ENCODE peak calls at places on chromosome 15, in four cellular contexts. C is breast epithelium, S is fibroblast of lung, K is ovary. V is an unnamed sample.

GRCh38 chr15:32641517-32642059 is at the start of gene SCG5:
- DNase-seq in S (peak), C (no peak), K (no peak), V (no peak)

GRCh38 chr15:72368895-72369294 is 6.9 kb downstream of the HEXA start:
- DNase-seq in C (no peak), S (no peak), K (no peak), V (no peak)

GRCh38 chr15:75354454-75354853 is 7.6 kb downstream of the NEIL1 start:
- DNase-seq in C (no peak), S (no peak), K (no peak), V (no peak)

GRCh38 chr15:72473670-72474465 is at the start of gene ARIH1:
- DNase-seq in S (peak), K (peak), C (peak), V (peak)

GRCh38 chr15:66862111-66862815 is 160.2 kb downstream of the SMAD6 start:
- DNase-seq in S (no peak), C (peak), K (no peak), V (no peak)

GRCh38 chr15:69074843-69075224 is 60.3 kb downstream of the NOX5 start:
- DNase-seq in S (peak), K (no peak), C (no peak), V (no peak)

GRCh38 chr15:31346367-31347066 is 19.9 kb downstream of the KLF13 start:
- DNase-seq in C (no peak), K (no peak), S (no peak), V (no peak)

GRCh38 chr15:80485370-80486164 is 81.4 kb downstream of the ARNT2 start:
- DNase-seq in K (no peak), C (no peak), S (no peak), V (no peak)

GRCh38 chr15:75431682-75432081 is 19.8 kb downstream of the SIN3A start:
- DNase-seq in K (no peak), C (no peak), S (no peak), V (no peak)

GRCh38 chr15:65343374-65343981 is 34.3 kb downstream of the IGDCC3 start:
- DNase-seq in S (no peak), C (no peak), K (no peak), V (no peak)

GRCh38 chr15:31051646-31052045 is 49.9 kb downstream of the TRPM1 start:
- DNase-seq in K (no peak), C (no peak), S (no peak), V (no peak)

GRCh38 chr15:43169888-43170287 is 15.3 kb upstream of the CCNDBP1 start:
- DNase-seq in K (no peak), C (no peak), S (no peak), V (no peak)

GRCh38 chr15:43165801-43166325 is 19.3 kb upstream of the CCNDBP1 start:
- DNase-seq in C (no peak), S (no peak), K (no peak), V (no peak)

GRCh38 chr15:43168192-43169107 is 16.8 kb upstream of the CCNDBP1 start:
- DNase-seq in S (peak), K (no peak), C (no peak), V (no peak)
- TF ChIP-seq CTCF in S (no peak), K (no peak), C (no peak), V (no peak)

DNA sequence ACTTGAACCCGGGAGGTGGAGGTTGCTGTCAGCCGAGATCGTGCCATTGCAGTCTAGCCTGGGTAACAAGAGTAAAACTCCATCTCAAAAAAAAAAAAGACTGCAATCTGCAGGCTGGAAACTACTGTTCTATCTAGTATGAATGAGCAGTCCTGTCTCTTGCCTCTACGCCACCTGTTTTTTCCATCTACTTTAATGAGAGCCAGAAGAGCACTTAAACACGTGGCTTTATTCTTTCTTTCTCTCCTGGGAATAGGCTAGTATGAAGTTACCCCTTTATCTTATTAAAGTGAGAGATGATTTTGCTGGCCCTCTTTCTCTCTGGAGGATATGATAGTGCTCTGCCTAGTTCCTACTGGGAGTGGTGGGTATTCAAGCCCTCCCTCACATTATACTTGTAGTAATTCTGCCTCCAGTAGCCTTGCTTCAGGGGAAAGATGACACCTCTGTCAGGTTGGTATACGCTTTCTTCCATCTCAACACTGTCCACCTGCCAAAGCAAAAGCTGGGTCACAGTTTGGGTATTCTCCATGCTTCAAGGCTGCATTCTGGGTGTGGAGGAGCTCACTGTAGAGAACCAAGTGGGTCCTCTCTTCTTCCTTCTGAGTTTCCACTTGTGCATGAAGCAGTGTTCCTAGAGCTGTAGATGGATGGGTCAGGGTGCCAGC is 17.8 kb downstream of the MAPKBP1 start:
- DNase-seq in S (no peak), K (no peak), C (no peak), V (no peak)
- H3K27ac ChIP-seq in S (no peak), K (no peak), C (peak), V (no peak)

DNA sequence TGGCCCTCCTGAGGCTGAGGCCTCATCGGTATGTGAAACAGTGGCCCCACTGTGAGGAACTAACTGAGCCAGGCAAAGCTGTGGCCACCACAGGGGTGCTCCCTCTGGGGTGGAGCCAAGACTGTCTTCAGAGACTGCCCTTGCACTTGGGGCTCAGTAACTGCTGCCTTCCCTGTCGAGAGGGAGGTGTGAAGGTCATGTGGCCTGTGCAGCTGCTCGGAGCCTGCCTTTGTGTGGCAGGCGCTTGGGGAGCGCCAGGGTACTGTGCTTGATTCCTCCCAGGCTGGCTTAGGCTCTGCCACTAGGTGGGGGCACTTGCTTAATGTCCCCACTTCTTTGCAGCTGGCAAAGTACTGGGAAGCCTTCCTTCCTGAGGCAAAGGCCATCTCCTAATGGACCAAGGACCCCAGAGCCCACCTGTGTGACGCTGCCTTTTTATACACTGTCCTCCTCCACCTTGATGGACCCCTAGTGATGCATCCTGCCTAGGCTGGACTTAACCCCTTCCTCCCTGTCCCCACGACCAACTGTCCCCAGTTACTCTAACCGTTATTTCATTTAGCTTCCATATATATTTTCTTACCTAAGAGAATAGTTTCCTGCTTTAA is 14.2 kb upstream of the SNX22 start:
- DNase-seq in K (no peak), S (no peak), C (no peak), V (no peak)
- TF ChIP-seq CTCF in K (no peak), S (no peak), C (no peak), V (no peak)

DNA sequence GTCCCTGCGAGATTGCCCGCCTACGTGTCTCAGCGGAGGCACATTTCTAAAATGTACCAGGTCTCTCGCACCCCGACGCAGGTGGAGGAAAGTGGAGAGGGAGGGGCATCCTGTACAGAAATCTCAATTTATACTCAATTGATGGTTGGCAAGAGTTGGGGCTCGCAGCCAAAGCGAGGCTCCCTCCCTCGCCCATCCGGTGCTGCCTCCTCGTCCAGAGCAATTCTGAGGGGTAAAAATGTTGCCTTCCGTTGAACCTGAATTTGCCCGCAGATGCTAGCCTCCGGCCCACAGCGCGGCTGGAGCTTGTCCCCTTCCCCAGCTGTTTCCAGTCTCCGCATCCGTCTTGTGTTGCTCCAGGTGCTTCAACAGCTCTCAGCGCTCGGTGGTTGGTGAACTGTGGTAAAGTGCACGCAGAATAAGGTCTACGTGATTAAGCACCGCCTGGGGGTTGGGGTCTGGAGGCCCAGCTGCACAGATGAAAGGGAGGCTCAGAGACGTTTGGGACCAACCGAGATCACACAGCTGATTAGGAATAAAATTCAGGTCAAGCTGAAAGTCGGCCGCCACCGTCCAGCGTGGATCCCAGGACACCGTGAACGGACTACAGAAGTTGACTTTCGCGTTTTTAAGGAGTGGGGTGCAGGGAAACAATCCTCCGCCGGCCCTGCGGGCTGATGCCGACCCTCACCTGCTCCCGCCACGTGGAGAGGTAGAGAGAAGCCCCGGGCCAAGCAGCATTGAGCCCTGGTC is 841 bp upstream of the POLG start:
- DNase-seq in K (no peak), S (no peak), C (no peak), V (no peak)
- H3K27ac ChIP-seq in K (no peak), S (no peak), C (peak), V (no peak)

GRCh38 chr15:99593070-99593469 is 27.3 kb downstream of the MEF2A start:
- DNase-seq in C (no peak), S (no peak), K (no peak), V (no peak)
- TF ChIP-seq CTCF in C (no peak), S (no peak), K (no peak), V (no peak)

DNA sequence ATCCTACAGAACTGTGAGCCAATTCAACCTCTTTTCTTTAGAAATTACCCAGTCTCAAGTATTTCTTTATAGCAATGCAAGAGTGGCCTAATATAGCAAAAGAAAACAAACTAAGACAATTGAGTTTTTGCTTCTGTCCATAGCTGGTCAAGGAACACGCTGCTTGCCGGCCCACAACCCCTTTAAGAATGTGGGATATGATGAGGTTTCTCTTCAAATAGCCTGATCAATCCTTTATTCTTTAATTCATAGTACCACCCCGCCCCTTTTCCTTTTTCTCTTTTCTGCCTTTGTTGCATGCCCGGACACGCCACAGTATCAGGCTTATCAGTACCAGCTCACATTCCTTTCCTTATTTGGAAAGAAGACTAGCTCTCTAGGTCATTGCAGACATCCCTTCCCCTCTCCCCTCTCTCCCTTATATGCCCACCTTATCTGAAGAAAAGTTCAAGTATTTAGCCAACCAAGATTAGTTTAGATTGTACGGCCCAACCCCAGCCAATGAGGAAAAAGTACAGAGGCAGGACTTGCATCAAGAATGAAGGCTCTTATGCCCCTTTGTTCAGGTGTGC is 404.5 kb downstream of the OCA2 start:
- DNase-seq in S (no peak), K (no peak), C (no peak), V (no peak)
- H3K27ac ChIP-seq in S (no peak), K (no peak), C (no peak), V (no peak)

GRCh38 chr15:36810656-36811449 is 231.4 kb downstream of the CDIN1 start:
- DNase-seq in K (no peak), C (no peak), S (no peak), V (no peak)
- TF ChIP-seq CTCF in K (no peak), C (no peak), S (no peak), V (no peak)

GRCh38 chr15:90320062-90320884 is 31.8 kb upstream of the ZNF774 start:
- DNase-seq in C (peak), S (peak), K (peak), V (peak)

GRCh38 chr15:90318591-90318990 is 33.5 kb upstream of the ZNF774 start:
- DNase-seq in K (no peak), C (no peak), S (no peak), V (no peak)

GRCh38 chr15:90320885-90321278 is 31.2 kb upstream of the ZNF774 start:
- DNase-seq in C (no peak), K (no peak), S (no peak), V (no peak)

GRCh38 chr15:90315276-90315982 is 36.7 kb upstream of the ZNF774 start:
- DNase-seq in S (peak), K (peak), C (no peak), V (no peak)

DNA sequence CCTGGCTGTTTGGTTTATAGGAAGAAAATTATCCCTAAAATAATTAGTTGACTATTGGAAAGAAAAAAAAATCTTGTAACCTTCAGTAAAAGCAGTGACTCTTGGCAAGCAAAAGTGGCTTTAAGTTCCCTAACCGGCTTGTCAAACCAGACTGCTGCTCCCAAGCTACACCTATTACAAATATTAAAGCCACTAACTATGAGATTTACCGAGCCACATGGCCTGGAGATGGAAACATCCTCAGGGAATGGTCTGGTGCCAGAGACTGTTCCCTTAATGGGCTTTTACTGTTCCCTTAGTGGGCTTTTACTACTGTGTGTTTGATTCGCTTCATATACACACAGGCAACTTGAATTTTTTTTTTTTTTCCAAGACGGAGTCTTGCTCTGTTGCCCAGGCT is 35.9 kb upstream of the ZNF774 start:
- DNase-seq in S (no peak), K (no peak), C (no peak), V (no peak)
- H3K27ac ChIP-seq in S (no peak), K (no peak), C (peak), V (no peak)

DNA sequence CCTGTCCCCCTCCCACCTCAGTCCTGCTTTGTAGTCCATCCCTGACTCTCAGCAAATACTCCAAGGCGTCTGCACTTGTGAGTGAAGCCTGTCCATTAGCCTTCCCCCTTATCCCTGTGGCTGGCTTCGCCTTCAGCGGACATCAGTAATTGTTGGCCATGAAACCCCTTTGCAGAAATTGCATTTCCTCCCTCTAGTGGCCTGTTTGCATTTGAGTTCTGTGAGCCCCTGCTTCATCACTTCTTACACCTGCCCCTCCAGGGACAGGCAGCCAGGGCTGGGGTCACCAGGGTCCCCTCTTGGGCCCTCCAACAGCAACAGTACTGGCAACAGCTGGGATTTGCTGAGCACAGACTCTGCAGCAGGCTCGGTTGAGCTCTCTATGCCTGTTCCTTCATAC is 9.0 kb upstream of the LRRK1 start:
- DNase-seq in S (no peak), K (no peak), C (no peak), V (no peak)
- TF ChIP-seq CTCF in S (peak), K (no peak), C (no peak), V (no peak)

GRCh38 chr15:92900712-92901052 is 558 bp downstream of the CHD2 start:
- DNase-seq in C (no peak), S (peak), K (no peak), V (no peak)

GRCh38 chr15:92902723-92903587 is 2.8 kb downstream of the CHD2 start:
- DNase-seq in S (peak), K (no peak), C (no peak), V (no peak)

GRCh38 chr15:92901053-92901761 is 1.1 kb downstream of the CHD2 start:
- DNase-seq in S (peak), C (no peak), K (no peak), V (no peak)

GRCh38 chr15:92903588-92903955 is 3.4 kb downstream of the CHD2 start:
- DNase-seq in K (no peak), S (no peak), C (no peak), V (no peak)

DNA sequence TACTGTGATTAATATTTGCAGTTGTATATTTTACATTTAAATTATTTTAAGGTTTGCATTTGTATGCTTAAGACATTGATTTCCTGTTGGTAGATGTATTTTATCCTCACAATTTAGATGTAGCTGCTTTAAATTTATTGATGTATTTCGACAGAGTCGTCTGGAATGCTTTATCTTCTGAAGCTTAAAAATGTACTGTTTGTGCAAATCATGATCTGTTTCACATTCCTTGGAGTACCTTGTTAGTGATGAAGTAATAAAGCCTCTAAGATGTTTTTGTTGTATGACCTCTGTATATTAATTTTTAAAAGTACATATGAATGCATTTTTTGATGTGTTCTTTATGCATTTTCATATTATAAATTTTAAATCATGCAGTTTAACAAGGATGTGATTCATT is 1.9 kb downstream of the CHD2 start:
- DNase-seq in S (peak), K (no peak), C (no peak), V (no peak)
- H3K27ac ChIP-seq in S (peak), K (no peak), C (peak), V (peak)